ENCODE peak calls at places on chromosomes 4 and X, in four cellular contexts. One of them, this sample, is unnamed.

GRCh38 chrX:68060506-68061205 is 372.6 kb downstream of the OPHN1 start:
- DNase-seq in HCT116: no peak
- DNase-seq in RWPE1: no peak
- DNase-seq in AG09309: no peak
- DNase-seq in this sample: no peak

GRCh38 chrX:17022205-17022604 is 75.7 kb downstream of the REPS2 start:
- DNase-seq in AG09309: peak
- DNase-seq in HCT116: no peak
- DNase-seq in RWPE1: no peak
- DNase-seq in this sample: peak

GRCh38 chrX:154526901-154527675 is 11.1 kb upstream of the FAM3A start:
- DNase-seq in RWPE1: peak
- DNase-seq in HCT116: peak
- DNase-seq in AG09309: peak
- DNase-seq in this sample: peak

GRCh38 chr4:70741872-70742271 is 20.1 kb downstream of the RUFY3 start:
- DNase-seq in HCT116: no peak
- DNase-seq in AG09309: no peak
- DNase-seq in RWPE1: no peak
- DNase-seq in this sample: no peak

GRCh38 chr4:56972832-56973231 is 4.6 kb downstream of the NOA1 start:
- DNase-seq in RWPE1: no peak
- DNase-seq in HCT116: no peak
- DNase-seq in AG09309: no peak
- DNase-seq in this sample: no peak

GRCh38 chr4:56505269-56506109 is at the start of gene ARL9:
- DNase-seq in AG09309: peak
- DNase-seq in RWPE1: peak
- DNase-seq in HCT116: no peak
- DNase-seq in this sample: peak

GRCh38 chrX:134908235-134908834 is 82.5 kb upstream of the SMIM10 start:
- DNase-seq in AG09309: peak
- DNase-seq in HCT116: no peak
- DNase-seq in RWPE1: no peak
- DNase-seq in this sample: peak

GRCh38 chr4:90546114-90546513 is 418.9 kb downstream of the CCSER1 start:
- DNase-seq in RWPE1: peak
- DNase-seq in HCT116: no peak
- DNase-seq in AG09309: no peak
- DNase-seq in this sample: peak

GRCh38 chr4:25835384-25835783 is 27.4 kb downstream of the SEL1L3 start:
- DNase-seq in HCT116: no peak
- DNase-seq in AG09309: no peak
- DNase-seq in RWPE1: no peak
- DNase-seq in this sample: no peak

GRCh38 chr4:119040261-119040660 is 95.4 kb upstream of the MYOZ2 start:
- DNase-seq in RWPE1: no peak
- DNase-seq in AG09309: no peak
- DNase-seq in HCT116: no peak
- DNase-seq in this sample: no peak

GRCh38 chr4:7759221-7759620 is 180.4 kb downstream of the AFAP1 start:
- DNase-seq in AG09309: no peak
- DNase-seq in RWPE1: no peak
- DNase-seq in HCT116: no peak
- DNase-seq in this sample: no peak

GRCh38 chrX:56805399-56805798 is 76.4 kb downstream of the NBDY start:
- DNase-seq in AG09309: no peak
- DNase-seq in RWPE1: no peak
- DNase-seq in HCT116: no peak
- DNase-seq in this sample: no peak

GRCh38 chrX:56804867-56805266 is 75.8 kb downstream of the NBDY start:
- DNase-seq in AG09309: no peak
- DNase-seq in RWPE1: no peak
- DNase-seq in HCT116: no peak
- DNase-seq in this sample: no peak

GRCh38 chrX:56802921-56803848 is 74.1 kb downstream of the NBDY start:
- DNase-seq in RWPE1: no peak
- DNase-seq in HCT116: no peak
- DNase-seq in AG09309: peak
- DNase-seq in this sample: peak

GRCh38 chrX:56802428-56802827 is 73.4 kb downstream of the NBDY start:
- DNase-seq in AG09309: no peak
- DNase-seq in RWPE1: no peak
- DNase-seq in HCT116: no peak
- DNase-seq in this sample: no peak

DNA sequence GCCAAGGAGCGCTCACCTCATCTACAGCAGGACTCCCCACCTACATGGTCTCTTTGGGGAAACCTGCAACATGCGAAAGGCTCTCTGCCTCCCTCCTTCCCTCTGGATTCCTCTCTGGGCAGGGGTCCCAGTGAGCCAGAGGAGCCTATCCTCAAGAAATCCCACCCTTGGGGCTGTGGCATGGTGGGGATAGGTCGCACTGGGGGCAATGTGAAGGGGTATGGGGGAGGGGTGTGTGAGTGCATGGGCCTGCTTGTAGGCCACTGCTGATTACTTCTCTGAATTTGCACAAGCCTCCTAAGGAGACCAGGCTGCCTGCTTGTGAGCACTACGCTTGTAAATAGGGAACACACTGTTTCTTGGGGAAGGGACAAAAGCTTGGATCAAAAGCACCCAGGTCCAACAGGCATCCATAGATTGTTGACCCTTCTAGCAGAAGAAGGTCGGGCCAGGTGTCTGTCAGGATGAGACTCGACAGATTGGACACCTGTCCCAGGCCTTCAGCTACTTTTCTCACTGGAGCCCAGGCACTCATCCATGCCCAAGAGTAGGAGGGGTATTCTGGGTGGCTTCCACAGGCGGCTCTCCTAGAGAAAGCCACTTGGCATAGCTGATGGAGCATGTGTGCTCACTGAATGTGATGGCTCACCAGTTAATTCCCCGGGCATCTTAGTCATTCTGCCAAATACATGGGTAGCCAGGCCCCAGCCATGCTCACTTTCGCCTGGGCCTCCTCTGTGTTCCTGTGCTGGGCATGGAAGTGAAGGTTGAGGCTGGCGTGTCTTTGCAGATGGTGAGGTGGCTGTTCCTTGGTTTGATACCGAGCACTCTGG is 75.0 kb downstream of the NBDY start:
- DNase-seq in RWPE1: no peak
- DNase-seq in AG09309: no peak
- DNase-seq in HCT116: no peak
- DNase-seq in this sample: no peak
- TF ChIP-seq CTCF in RWPE1: no peak
- TF ChIP-seq CTCF in AG09309: no peak
- TF ChIP-seq CTCF in HCT116: no peak
- TF ChIP-seq CTCF in this sample: no peak

DNA sequence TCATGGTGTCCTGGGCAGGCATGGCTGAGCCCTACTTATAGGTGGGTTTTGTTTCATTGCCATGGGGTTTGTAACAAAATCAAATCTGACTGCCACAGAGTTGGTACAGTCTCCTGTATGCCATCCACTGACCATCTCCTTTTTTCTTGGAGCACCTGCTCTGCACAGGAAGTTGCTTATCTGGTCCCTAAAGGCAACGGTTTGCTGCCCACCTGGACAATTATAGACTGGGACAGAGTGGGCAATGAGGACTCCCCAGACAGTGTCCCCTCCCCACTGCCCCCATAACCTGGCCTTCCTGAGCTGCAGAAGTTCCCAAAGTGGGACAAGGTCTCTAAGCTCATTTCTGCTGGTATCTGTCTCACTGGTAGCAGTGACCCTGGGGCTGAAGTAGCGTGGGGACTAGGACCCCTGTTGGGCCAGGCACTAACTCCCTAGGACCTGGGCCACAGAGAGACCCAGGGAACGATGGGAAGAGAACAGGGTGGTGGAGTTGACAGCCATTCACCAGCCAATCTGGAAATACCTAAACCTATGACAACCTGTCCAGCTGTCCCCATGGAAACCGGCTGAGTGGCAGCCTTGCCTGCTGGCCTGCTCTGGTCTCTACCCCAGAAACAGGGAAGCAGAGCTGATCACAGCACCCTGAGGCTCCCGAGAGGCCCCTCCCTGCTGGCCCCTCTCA is 64.7 kb downstream of the WFS1 start:
- DNase-seq in AG09309: no peak
- DNase-seq in HCT116: no peak
- DNase-seq in RWPE1: no peak
- DNase-seq in this sample: no peak
- TF ChIP-seq CTCF in AG09309: no peak
- TF ChIP-seq CTCF in HCT116: no peak
- TF ChIP-seq CTCF in RWPE1: no peak
- TF ChIP-seq CTCF in this sample: no peak

GRCh38 chr4:52106142-52106541 is 55.0 kb downstream of the SPATA18 start:
- DNase-seq in RWPE1: no peak
- DNase-seq in AG09309: no peak
- DNase-seq in HCT116: no peak
- DNase-seq in this sample: no peak

GRCh38 chr4:52110171-52110570 is 59.1 kb downstream of the SPATA18 start:
- DNase-seq in HCT116: no peak
- DNase-seq in AG09309: no peak
- DNase-seq in RWPE1: no peak
- DNase-seq in this sample: peak

GRCh38 chr4:52106701-52107100 is 55.6 kb downstream of the SPATA18 start:
- DNase-seq in AG09309: peak
- DNase-seq in HCT116: no peak
- DNase-seq in RWPE1: no peak
- DNase-seq in this sample: no peak

GRCh38 chr4:52107336-52107735 is 56.2 kb downstream of the SPATA18 start:
- DNase-seq in HCT116: no peak
- DNase-seq in RWPE1: no peak
- DNase-seq in AG09309: no peak
- DNase-seq in this sample: no peak

GRCh38 chr4:52107745-52108144 is 56.6 kb downstream of the SPATA18 start:
- DNase-seq in AG09309: no peak
- DNase-seq in HCT116: no peak
- DNase-seq in RWPE1: no peak
- DNase-seq in this sample: no peak
- TF ChIP-seq CTCF in AG09309: peak
- TF ChIP-seq CTCF in HCT116: peak
- TF ChIP-seq CTCF in RWPE1: no peak
- TF ChIP-seq CTCF in this sample: no peak

GRCh38 chr4:6343950-6344408 is 74.3 kb downstream of the WFS1 start:
- DNase-seq in HCT116: peak
- DNase-seq in RWPE1: peak
- DNase-seq in AG09309: peak
- DNase-seq in this sample: peak
- TF ChIP-seq CTCF in HCT116: peak
- TF ChIP-seq CTCF in RWPE1: peak
- TF ChIP-seq CTCF in AG09309: peak
- TF ChIP-seq CTCF in this sample: peak

GRCh38 chr4:135368826-135369225 is 1167.2 kb upstream of the PABPC4L start:
- DNase-seq in AG09309: no peak
- DNase-seq in RWPE1: no peak
- DNase-seq in HCT116: no peak
- DNase-seq in this sample: no peak

GRCh38 chr4:135372131-135372530 is 1170.5 kb upstream of the PABPC4L start:
- DNase-seq in HCT116: no peak
- DNase-seq in RWPE1: no peak
- DNase-seq in AG09309: no peak
- DNase-seq in this sample: no peak

GRCh38 chr4:135371137-135371536 is 1169.5 kb upstream of the PABPC4L start:
- DNase-seq in AG09309: no peak
- DNase-seq in HCT116: no peak
- DNase-seq in RWPE1: no peak
- DNase-seq in this sample: peak
- TF ChIP-seq CTCF in AG09309: no peak
- TF ChIP-seq CTCF in HCT116: peak
- TF ChIP-seq CTCF in RWPE1: no peak
- TF ChIP-seq CTCF in this sample: peak

GRCh38 chrX:40524423-40524822 is 56.3 kb upstream of the ATP6AP2 start:
- DNase-seq in HCT116: no peak
- DNase-seq in AG09309: no peak
- DNase-seq in RWPE1: no peak
- DNase-seq in this sample: no peak
- TF ChIP-seq CTCF in HCT116: no peak
- TF ChIP-seq CTCF in AG09309: peak
- TF ChIP-seq CTCF in RWPE1: no peak
- TF ChIP-seq CTCF in this sample: no peak